ENCODE peak calls at places on chromosomes 3 and 15, in five cellular contexts. Z is adrenal gland, O is Panc1, Q is mammary epithelial cell, D is breast epithelium. W is an unnamed sample.

GRCh38 chr3:33041909-33042308 is 55.0 kb downstream of the GLB1 start:
- DNase-seq in D (no peak), Q (no peak), O (no peak), Z (no peak), W (no peak)

GRCh38 chr3:23916886-23917815 is at the start of the genes NKIRAS1 and RPL15:
- DNase-seq in O (peak; percentile 73), Q (peak; percentile 97), Z (peak; percentile 98), D (peak; percentile 96), W (peak; percentile 90)

GRCh38 chr3:10289785-10290355 is 2.9 kb downstream of the GHRL start:
- DNase-seq in Z (no peak), O (no peak), Q (no peak), D (no peak), W (no peak)

GRCh38 chr3:84444726-84445521 is 513.9 kb upstream of the CADM2 start:
- DNase-seq in D (no peak), Z (no peak), Q (no peak), O (no peak), W (no peak)

GRCh38 chr15:37204698-37205097 is 104.3 kb upstream of the MEIS2 start:
- DNase-seq in Z (no peak), O (no peak), D (no peak), Q (no peak), W (no peak)

GRCh38 chr3:52232279-52233107 is 6.5 kb downstream of the TWF2 start:
- DNase-seq in O (no peak), D (no peak), Q (no peak), Z (no peak), W (no peak)

GRCh38 chr3:4997946-4998345 is 18.7 kb downstream of the BHLHE40 start:
- DNase-seq in O (no peak), Q (no peak), D (no peak), Z (no peak), W (no peak)

GRCh38 chr15:101525087-101525669 is 35.7 kb upstream of the PCSK6 start:
- DNase-seq in Q (no peak), D (no peak), Z (no peak), O (no peak), W (no peak)

GRCh38 chr3:8261018-8261417 is 240.6 kb upstream of the LMCD1 start:
- DNase-seq in D (no peak), Q (no peak), O (no peak), Z (no peak), W (no peak)

GRCh38 chr3:128424508-128425069 is 42.1 kb downstream of the DNAJB8 start:
- DNase-seq in Q (no peak), Z (peak; percentile 26), O (no peak), D (no peak), W (no peak)

GRCh38 chr15:39961051-39961450 is 27.1 kb downstream of the EIF2AK4 start:
- DNase-seq in D (no peak), Z (no peak), O (no peak), Q (no peak), W (no peak)

GRCh38 chr3:98691897-98692296 is 71.2 kb upstream of the ST3GAL6 start:
- DNase-seq in O (no peak), Z (no peak), Q (no peak), D (no peak), W (no peak)

GRCh38 chr3:81005992-81006391 is 755.5 kb downstream of the GBE1 start:
- DNase-seq in D (no peak), Z (no peak), O (no peak), Q (no peak), W (no peak)

GRCh38 chr15:74222231-74222511 is 14.0 kb upstream of the CCDC33 start:
- DNase-seq in D (no peak), Z (no peak), O (no peak), Q (no peak), W (no peak)

GRCh38 chr3:71022552-71023335 is 560.8 kb downstream of the FOXP1 start:
- DNase-seq in Q (peak; percentile 37), D (no peak), O (no peak), Z (no peak), W (no peak)

GRCh38 chr3:105791134-105791533 is 77.7 kb downstream of the CBLB start:
- DNase-seq in Q (no peak), O (no peak), D (no peak), Z (no peak), W (no peak)

GRCh38 chr3:168884353-168884903 is 779.1 kb downstream of the MECOM start:
- DNase-seq in O (no peak), Q (peak; percentile 91), Z (peak; percentile 41), D (no peak), W (peak; percentile 81)

GRCh38 chr15:40776537-40777141 is 6.9 kb downstream of the C15orf62 start:
- DNase-seq in Q (peak; percentile 89), D (peak; percentile 86), Z (peak; percentile 56), O (no peak), W (no peak)

GRCh38 chr3:117553461-117553860 is 843.9 kb downstream of the TUSC7 start:
- DNase-seq in Q (no peak), D (no peak), Z (no peak), O (no peak), W (no peak)

GRCh38 chr3:146504546-146505197 is 35.3 kb upstream of the PLSCR2 start:
- DNase-seq in Z (no peak), D (no peak), O (no peak), Q (peak; percentile 33), W (no peak)

GRCh38 chr3:38017445-38018295 is 11.8 kb downstream of the PLCD1 start:
- DNase-seq in Z (no peak), Q (no peak), D (no peak), O (no peak), W (no peak)

GRCh38 chr15:64969401-64969800 is 20.3 kb downstream of the SPG21 start:
- DNase-seq in Z (no peak), O (no peak), Q (no peak), D (no peak), W (no peak)

GRCh38 chr3:15969874-15970640 is 172.3 kb upstream of the ANKRD28 start:
- DNase-seq in O (no peak), Q (no peak), D (no peak), Z (no peak), W (no peak)

GRCh38 chr3:11154953-11155325 is 646 bp downstream of the HRH1 start:
- DNase-seq in O (no peak), Q (peak; percentile 36), D (no peak), Z (no peak), W (no peak)

GRCh38 chr15:99467338-99467720 is 98.5 kb upstream of the MEF2A start:
- DNase-seq in Z (no peak), D (no peak), O (no peak), Q (no peak), W (no peak)

GRCh38 chr3:50655009-50655830 is 19.5 kb upstream of the DOCK3 start:
- DNase-seq in Z (no peak), Q (peak; percentile 12), D (no peak), O (no peak), W (no peak)

GRCh38 chr15:60006808-60007346 is 2.8 kb downstream of the FOXB1 start:
- DNase-seq in Z (no peak), D (no peak), Q (no peak), O (no peak), W (no peak)

GRCh38 chr3:19151171-19151570 is 2.9 kb downstream of the KCNH8 start:
- DNase-seq in Z (no peak), Q (no peak), D (no peak), O (no peak), W (peak; percentile 54)

GRCh38 chr3:175234075-175234474 is 374.9 kb downstream of the NAALADL2 start:
- DNase-seq in D (no peak), Z (no peak), O (no peak), Q (no peak), W (no peak)

GRCh38 chr3:171339606-171340005 is 120.6 kb downstream of the TNIK start:
- DNase-seq in D (peak; percentile 64), Z (no peak), O (no peak), Q (no peak), W (peak; percentile 91)

GRCh38 chr3:177538064-177538742 is 340.9 kb upstream of the TBL1XR1 start:
- DNase-seq in O (no peak), Q (peak; percentile 22), D (no peak), Z (peak; percentile 86), W (no peak)

GRCh38 chr3:157805553-157805952 is 300.7 kb downstream of the SHOX2 start:
- DNase-seq in O (no peak), Z (no peak), Q (no peak), D (no peak), W (no peak)

GRCh38 chr3:157810924-157811718 is 295.1 kb downstream of the SHOX2 start:
- DNase-seq in O (no peak), Z (peak; percentile 19), D (no peak), Q (no peak), W (no peak)

GRCh38 chr3:157807286-157807685 is 298.9 kb downstream of the SHOX2 start:
- DNase-seq in Z (no peak), O (no peak), Q (peak; percentile 15), D (no peak), W (no peak)
- H3K4me3 ChIP-seq in Z (no peak overlapping the region), O (no peak overlapping the region), Q (no peak overlapping the region), D (no peak overlapping the region), W (no peak overlapping the region)

GRCh38 chr15:45616901-45617323 is 17.9 kb upstream of the SQOR start:
- DNase-seq in D (no peak), O (no peak), Z (no peak), Q (peak; percentile 28), W (no peak)

GRCh38 chr15:45612790-45613415 is 21.9 kb upstream of the SQOR start:
- DNase-seq in Q (no peak), O (no peak), D (no peak), Z (no peak), W (no peak)

GRCh38 chr15:45618813-45619212 is 16.0 kb upstream of the SQOR start:
- DNase-seq in Q (no peak), Z (no peak), D (no peak), O (no peak), W (no peak)
- TF ChIP-seq CTCF in Q (no peak), Z (no peak), D (no peak), O (peak; percentile 12), W (no peak)

GRCh38 chr15:62889141-62889661 is 153.3 kb upstream of the TPM1 start:
- DNase-seq in D (no peak), Q (no peak), O (no peak), Z (no peak), W (no peak)

GRCh38 chr15:62888628-62889027 is 153.9 kb upstream of the TPM1 start:
- DNase-seq in Q (peak; percentile 51), D (no peak), Z (no peak), O (no peak), W (no peak)

GRCh38 chr15:62883938-62884479 is 158.5 kb upstream of the TPM1 start:
- DNase-seq in Q (no peak), Z (no peak), D (no peak), O (no peak), W (no peak)

GRCh38 chr15:62887113-62887570 is 155.4 kb upstream of the TPM1 start:
- DNase-seq in O (no peak), D (no peak), Z (no peak), Q (no peak), W (no peak)

GRCh38 chr15:62886431-62887071 is 156.0 kb upstream of the TPM1 start:
- DNase-seq in Q (peak; percentile 42), O (no peak), D (no peak), Z (no peak), W (no peak)
- H3K4me3 ChIP-seq in Q (no peak overlapping the region), O (peak overlapping the region; percentile 36), D (peak overlapping the region; percentile 27), Z (no peak overlapping the region), W (no peak overlapping the region)

DNA sequence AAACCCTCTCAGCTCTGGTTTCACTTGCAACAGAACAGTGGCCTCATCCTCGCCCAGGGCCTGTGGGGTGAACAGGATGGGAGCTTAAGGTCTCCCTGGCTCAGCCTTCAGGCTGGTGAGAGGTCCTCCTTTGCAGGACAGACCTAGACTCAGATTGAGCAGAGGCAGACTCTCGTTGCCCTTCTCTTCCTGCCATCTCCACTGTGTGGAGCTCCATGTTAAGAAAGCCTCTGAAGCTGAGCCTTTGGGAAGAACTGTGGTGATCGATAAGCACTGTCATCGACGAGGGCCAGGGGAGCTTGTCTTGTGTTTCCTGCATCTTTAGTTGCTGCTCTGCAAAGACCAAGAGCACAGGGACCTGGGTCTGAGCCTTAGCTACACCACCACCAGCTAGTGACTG is 37.8 kb upstream of the GRIP2 start:
- DNase-seq in D (no peak), O (no peak), Q (no peak), Z (no peak), W (no peak)
- TF ChIP-seq CTCF in D (no peak), O (no peak), Q (peak; percentile 8), Z (no peak), W (no peak)

W was measured in LNCaP clone FGC.